ENCODE peak calls at places on chromosomes 3 and 15, in five cellular contexts. W is A549, A is ovary, Q is IMR-90, R is A673. D is an unnamed sample.
A peak's percentile ranks its signal among the peaks of the same experiment; 100 is the strongest.

GRCh38 chr3:126085841-126086240 is 1.9 kb upstream of the SLC41A3 start:
- DNase-seq in W (no peak), A (no peak), Q (no peak), R (no peak), D (no peak)

GRCh38 chr3:58188173-58188564 is 22.6 kb downstream of the DNASE1L3 start:
- DNase-seq in W (no peak), A (no peak), Q (no peak), R (peak; percentile 18), D (no peak)

GRCh38 chr3:169759256-169759655 is 5.6 kb downstream of the TERC start:
- DNase-seq in W (no peak), A (no peak), Q (peak; percentile 75), R (no peak), D (no peak)

GRCh38 chr3:31050296-31050695 is 155.8 kb upstream of the GADL1 start:
- DNase-seq in W (no peak), A (no peak), Q (no peak), R (no peak), D (no peak)

GRCh38 chr15:91694829-91695205 is 158.7 kb upstream of the SLCO3A1 start:
- DNase-seq in W (no peak), A (peak; percentile 48), Q (peak; percentile 47), R (peak; percentile 46), D (no peak)

GRCh38 chr3:106688463-106688862 is 688.8 kb upstream of the CCDC54 start:
- DNase-seq in W (peak; percentile 20), A (no peak), Q (peak; percentile 92), R (peak; percentile 53), D (no peak)

GRCh38 chr15:40398413-40398873 is 7.2 kb upstream of the IVD start:
- DNase-seq in W (no peak), A (no peak), Q (no peak), R (no peak), D (no peak)

GRCh38 chr15:94297543-94297942 is 66.2 kb downstream of the MCTP2 start:
- DNase-seq in W (no peak), A (no peak), Q (no peak), R (no peak), D (no peak)

GRCh38 chr3:67608034-67608433 is 46.4 kb downstream of the SUCLG2 start:
- DNase-seq in W (no peak), A (no peak), Q (no peak), R (no peak), D (no peak)

GRCh38 chr3:132180337-132180791 is 136.8 kb upstream of the ACP3 start:
- DNase-seq in W (peak; percentile 29), A (no peak), Q (peak; percentile 66), R (peak; percentile 82), D (no peak)

GRCh38 chr3:30222436-30222835 is 384.0 kb upstream of the TGFBR2 start:
- DNase-seq in W (no peak), A (no peak), Q (no peak), R (peak; percentile 75), D (no peak)

GRCh38 chr15:52180196-52180835 is 10.9 kb downstream of the GNB5 start:
- DNase-seq in W (no peak), A (peak; percentile 20), Q (no peak), R (no peak), D (no peak)

GRCh38 chr15:51450001-51450400 is 108.5 kb downstream of the GLDN start:
- DNase-seq in W (no peak), A (no peak), Q (no peak), R (no peak), D (no peak)

GRCh38 chr3:166013073-166013679 is 176.0 kb upstream of the BCHE start:
- DNase-seq in W (peak; percentile 3), A (no peak), Q (peak; percentile 37), R (peak; percentile 56), D (no peak)

GRCh38 chr15:35545316-35545824 is 595 bp downstream of the DPH6 start:
- DNase-seq in W (peak; percentile 5), A (peak; percentile 31), Q (peak; percentile 60), R (peak; percentile 62), D (peak; percentile 55)

GRCh38 chr15:60384052-60384451 is 13.7 kb downstream of the ANXA2 start:
- DNase-seq in W (no peak), A (no peak), Q (peak; percentile 63), R (no peak), D (no peak)

GRCh38 chr3:156605686-156606605 is 51.0 kb upstream of the SSR3 start:
- DNase-seq in W (no peak), A (peak; percentile 61), Q (peak; percentile 69), R (peak; percentile 76), D (peak; percentile 48)

GRCh38 chr3:100527347-100527735 is 34.9 kb downstream of the TMEM45A start:
- DNase-seq in W (no peak), A (no peak), Q (no peak), R (no peak), D (no peak)

GRCh38 chr3:25438791-25439555 is 10.9 kb downstream of the RARB start:
- DNase-seq in W (no peak), A (no peak), Q (no peak), R (no peak), D (no peak)

GRCh38 chr3:25442486-25442885 is 14.4 kb downstream of the RARB start:
- DNase-seq in W (no peak), A (no peak), Q (no peak), R (no peak), D (no peak)

GRCh38 chr3:25437953-25438352 is 9.9 kb downstream of the RARB start:
- DNase-seq in W (no peak), A (no peak), Q (no peak), R (no peak), D (no peak)

GRCh38 chr3:25444273-25444672 is 16.2 kb downstream of the RARB start:
- DNase-seq in W (no peak), A (no peak), Q (no peak), R (no peak), D (no peak)

GRCh38 chr3:25441234-25441856 is 13.3 kb downstream of the RARB start:
- DNase-seq in W (no peak), A (no peak), Q (no peak), R (no peak), D (no peak)
- H3K4me1 ChIP-seq in W (peaks cover 48% of the 10 kb centered on the region), A (no peaks in the 10 kb centered on the region), Q (no peaks in the 10 kb centered on the region), R (no peaks in the 10 kb centered on the region), D (peaks cover 13% of the 10 kb centered on the region)

GRCh38 chr3:123258359-123258758 is 56.6 kb downstream of the SEC22A start:
- DNase-seq in W (no peak), A (no peak), Q (no peak), R (no peak), D (no peak)

GRCh38 chr3:123262226-123262625 is 60.5 kb downstream of the SEC22A start:
- DNase-seq in W (no peak), A (no peak), Q (no peak), R (no peak), D (no peak)

GRCh38 chr3:123256256-123256655 is 54.5 kb downstream of the SEC22A start:
- DNase-seq in W (no peak), A (no peak), Q (no peak), R (no peak), D (no peak)

GRCh38 chr3:123261666-123262065 is 59.9 kb downstream of the SEC22A start:
- DNase-seq in W (no peak), A (no peak), Q (no peak), R (no peak), D (no peak)

DNA sequence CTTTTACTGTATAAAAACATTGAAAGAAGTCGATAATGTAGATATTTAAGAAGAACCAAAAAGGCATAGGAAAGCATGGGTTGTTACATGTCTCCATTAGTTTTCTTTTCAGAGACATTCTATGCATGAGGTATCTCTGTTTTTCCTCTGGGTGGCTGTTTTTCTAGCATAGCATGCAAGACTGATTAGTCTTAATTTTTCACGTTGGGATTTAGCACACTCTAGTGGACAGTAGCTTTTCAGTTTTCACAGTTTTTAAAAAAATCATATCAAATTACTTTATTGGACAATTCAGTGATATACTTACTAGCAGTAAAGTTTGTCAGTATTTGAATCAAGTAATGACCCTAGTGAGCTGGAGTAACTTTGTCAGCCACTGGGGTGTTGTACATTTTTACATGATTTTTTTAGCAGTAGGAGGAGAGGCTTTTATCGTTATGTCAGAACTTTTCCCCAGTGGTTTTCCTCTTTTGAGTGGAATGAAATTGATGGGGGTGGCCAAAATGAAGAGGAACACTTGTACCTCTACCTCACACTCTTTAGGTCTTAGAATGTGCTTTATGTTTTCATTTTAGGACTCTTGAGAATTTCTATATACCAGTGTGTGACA is 57.2 kb downstream of the SEC22A start:
- DNase-seq in W (peak; percentile 22), A (no peak), Q (peak; percentile 69), R (peak; percentile 80), D (no peak)
- TF ChIP-seq CTCF in W (peak; percentile 85), A (peak; percentile 28), Q (peak; percentile 76), R (peak; percentile 79), D (peak; percentile 67)

DNA sequence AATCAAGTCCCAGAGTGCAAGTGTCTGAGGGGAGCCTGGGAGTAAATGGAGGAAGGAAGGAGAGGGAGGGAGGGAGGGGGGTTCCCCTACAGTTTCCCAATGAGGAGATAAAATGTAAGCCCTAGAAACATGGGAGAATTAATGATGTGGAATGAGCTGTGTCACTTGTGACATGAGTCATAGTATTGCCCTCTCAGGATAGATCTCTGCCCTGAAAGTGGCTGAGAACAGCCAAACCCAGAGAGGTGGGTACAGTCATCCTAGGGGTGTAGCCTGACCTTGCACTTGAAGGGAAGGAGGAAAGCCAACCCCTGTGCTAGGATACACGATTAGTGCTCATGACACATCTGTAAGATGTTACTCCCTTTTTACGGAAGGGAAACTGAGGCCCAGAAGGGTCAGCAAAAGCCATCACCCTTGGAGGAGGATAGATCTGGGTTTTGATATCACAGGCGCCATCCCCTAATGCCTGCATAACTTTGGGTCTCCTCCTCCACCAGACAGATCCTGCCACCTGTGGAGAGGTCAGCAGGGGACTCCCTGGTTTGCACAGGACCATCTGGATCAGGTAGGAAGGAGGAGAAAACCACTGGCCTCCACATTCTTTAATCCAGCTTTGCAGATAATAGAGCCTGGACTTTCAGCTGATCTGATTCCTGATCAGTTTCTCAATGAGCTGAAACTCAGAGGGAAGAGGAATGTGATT is 23.1 kb upstream of the USP3 start:
- DNase-seq in W (peak; percentile 54), A (no peak), Q (peak; percentile 53), R (no peak), D (no peak)
- H3K4me1 ChIP-seq in W (peaks cover 86% of the 10 kb centered on the region), A (peaks cover 6% of the 10 kb centered on the region), Q (peaks cover 26% of the 10 kb centered on the region), R (peaks cover 17% of the 10 kb centered on the region), D (peaks cover 4% of the 10 kb centered on the region)

GRCh38 chr3:12455740-12456139 is 28.5 kb upstream of the TSEN2 start:
- DNase-seq in W (no peak), A (no peak), Q (no peak), R (no peak), D (no peak)

GRCh38 chr3:12461097-12461649 is 23.1 kb upstream of the TSEN2 start:
- DNase-seq in W (no peak), A (no peak), Q (no peak), R (no peak), D (no peak)

GRCh38 chr3:12462159-12462962 is 21.9 kb upstream of the TSEN2 start:
- DNase-seq in W (no peak), A (no peak), Q (no peak), R (no peak), D (no peak)

GRCh38 chr3:12460132-12460531 is 24.1 kb upstream of the TSEN2 start:
- DNase-seq in W (no peak), A (no peak), Q (no peak), R (no peak), D (no peak)

GRCh38 chr3:12458901-12459300 is 25.4 kb upstream of the TSEN2 start:
- DNase-seq in W (no peak), A (no peak), Q (no peak), R (no peak), D (no peak)
- TF ChIP-seq CTCF in W (no peak), A (no peak), Q (no peak), R (no peak), D (no peak)